ENCODE peak calls at places on chromosomes 4 and X, in ten cellular contexts. One of them, this sample, is unnamed.

GRCh38 chr4:153788064-153788418 is 842 bp downstream of the SFRP2 start:
- DNase-seq in cardiac fibroblast: no peak
- DNase-seq in CD8-positive, alpha-beta memory T cell: no peak
- DNase-seq in SJCRH30: no peak
- DNase-seq in lung: no peak
- DNase-seq in choroid plexus epithelial cell: no peak
- DNase-seq in colonic mucosa: no peak
- DNase-seq in kidney epithelial cell: no peak
- DNase-seq in mammary epithelial cell: no peak
- DNase-seq in fibroblast of pulmonary artery: no peak
- DNase-seq in this sample: no peak

GRCh38 chr4:140056015-140056414 is 98.0 kb downstream of the MAML3 start:
- DNase-seq in choroid plexus epithelial cell: no peak
- DNase-seq in fibroblast of pulmonary artery: no peak
- DNase-seq in SJCRH30: no peak
- DNase-seq in lung: no peak
- DNase-seq in mammary epithelial cell: no peak
- DNase-seq in kidney epithelial cell: no peak
- DNase-seq in colonic mucosa: no peak
- DNase-seq in cardiac fibroblast: no peak
- DNase-seq in CD8-positive, alpha-beta memory T cell: no peak
- DNase-seq in this sample: no peak

GRCh38 chr4:186781032-186781917 is 57.6 kb upstream of the FAT1 start:
- DNase-seq in colonic mucosa: no peak
- DNase-seq in cardiac fibroblast: peak; percentile 51
- DNase-seq in choroid plexus epithelial cell: peak; percentile 87
- DNase-seq in kidney epithelial cell: no peak
- DNase-seq in mammary epithelial cell: peak; percentile 93
- DNase-seq in lung: no peak
- DNase-seq in SJCRH30: peak; percentile 40
- DNase-seq in fibroblast of pulmonary artery: peak; percentile 74
- DNase-seq in CD8-positive, alpha-beta memory T cell: no peak
- DNase-seq in this sample: no peak

GRCh38 chrX:27878862-27879261 is 71.1 kb downstream of the MAGEB10 start:
- DNase-seq in CD8-positive, alpha-beta memory T cell: no peak
- DNase-seq in mammary epithelial cell: no peak
- DNase-seq in SJCRH30: no peak
- DNase-seq in choroid plexus epithelial cell: no peak
- DNase-seq in colonic mucosa: no peak
- DNase-seq in fibroblast of pulmonary artery: no peak
- DNase-seq in cardiac fibroblast: no peak
- DNase-seq in kidney epithelial cell: no peak
- DNase-seq in lung: no peak
- DNase-seq in this sample: no peak

GRCh38 chr4:12645732-12646131 is 838.4 kb downstream of the RAB28 start:
- DNase-seq in choroid plexus epithelial cell: no peak
- DNase-seq in kidney epithelial cell: no peak
- DNase-seq in lung: no peak
- DNase-seq in colonic mucosa: no peak
- DNase-seq in mammary epithelial cell: no peak
- DNase-seq in fibroblast of pulmonary artery: no peak
- DNase-seq in cardiac fibroblast: no peak
- DNase-seq in CD8-positive, alpha-beta memory T cell: no peak
- DNase-seq in SJCRH30: no peak
- DNase-seq in this sample: no peak

GRCh38 chrX:10597871-10598270 is 22.5 kb downstream of the MID1 start:
- DNase-seq in fibroblast of pulmonary artery: peak; percentile 61
- DNase-seq in SJCRH30: peak; percentile 38
- DNase-seq in cardiac fibroblast: peak; percentile 68
- DNase-seq in CD8-positive, alpha-beta memory T cell: no peak
- DNase-seq in colonic mucosa: peak; percentile 29
- DNase-seq in lung: no peak
- DNase-seq in choroid plexus epithelial cell: peak; percentile 67
- DNase-seq in mammary epithelial cell: no peak
- DNase-seq in kidney epithelial cell: no peak
- DNase-seq in this sample: no peak

GRCh38 chr4:77022581-77023133 is 53.1 kb downstream of the CCNI start:
- DNase-seq in choroid plexus epithelial cell: peak; percentile 94
- DNase-seq in colonic mucosa: no peak
- DNase-seq in lung: no peak
- DNase-seq in mammary epithelial cell: no peak
- DNase-seq in fibroblast of pulmonary artery: peak; percentile 72
- DNase-seq in kidney epithelial cell: no peak
- DNase-seq in SJCRH30: peak; percentile 93
- DNase-seq in CD8-positive, alpha-beta memory T cell: no peak
- DNase-seq in cardiac fibroblast: peak; percentile 81
- DNase-seq in this sample: no peak

GRCh38 chrX:105323951-105324350 is 103.5 kb upstream of the TEX13A start:
- DNase-seq in colonic mucosa: no peak
- DNase-seq in fibroblast of pulmonary artery: peak; percentile 28
- DNase-seq in kidney epithelial cell: no peak
- DNase-seq in SJCRH30: peak; percentile 2
- DNase-seq in cardiac fibroblast: peak; percentile 53
- DNase-seq in mammary epithelial cell: peak; percentile 80
- DNase-seq in choroid plexus epithelial cell: peak; percentile 71
- DNase-seq in CD8-positive, alpha-beta memory T cell: no peak
- DNase-seq in lung: no peak
- DNase-seq in this sample: no peak

GRCh38 chr4:51870441-51871188 is 27.7 kb downstream of the DCUN1D4 start:
- DNase-seq in SJCRH30: no peak
- DNase-seq in CD8-positive, alpha-beta memory T cell: no peak
- DNase-seq in choroid plexus epithelial cell: peak; percentile 43
- DNase-seq in cardiac fibroblast: peak; percentile 45
- DNase-seq in colonic mucosa: no peak
- DNase-seq in fibroblast of pulmonary artery: no peak
- DNase-seq in kidney epithelial cell: no peak
- DNase-seq in lung: no peak
- DNase-seq in mammary epithelial cell: no peak
- DNase-seq in this sample: no peak

GRCh38 chr4:51874551-51874950 is 31.6 kb downstream of the DCUN1D4 start:
- DNase-seq in CD8-positive, alpha-beta memory T cell: no peak
- DNase-seq in choroid plexus epithelial cell: no peak
- DNase-seq in kidney epithelial cell: no peak
- DNase-seq in lung: no peak
- DNase-seq in cardiac fibroblast: no peak
- DNase-seq in SJCRH30: no peak
- DNase-seq in colonic mucosa: no peak
- DNase-seq in mammary epithelial cell: no peak
- DNase-seq in fibroblast of pulmonary artery: no peak
- DNase-seq in this sample: no peak

GRCh38 chr4:51868449-51868847 is 25.5 kb downstream of the DCUN1D4 start:
- DNase-seq in colonic mucosa: no peak
- DNase-seq in SJCRH30: no peak
- DNase-seq in CD8-positive, alpha-beta memory T cell: no peak
- DNase-seq in kidney epithelial cell: no peak
- DNase-seq in fibroblast of pulmonary artery: no peak
- DNase-seq in cardiac fibroblast: peak; percentile 12
- DNase-seq in lung: no peak
- DNase-seq in choroid plexus epithelial cell: no peak
- DNase-seq in mammary epithelial cell: no peak
- DNase-seq in this sample: no peak

GRCh38 chr4:51867689-51868448 is 24.9 kb downstream of the DCUN1D4 start:
- DNase-seq in CD8-positive, alpha-beta memory T cell: no peak
- DNase-seq in choroid plexus epithelial cell: no peak
- DNase-seq in mammary epithelial cell: no peak
- DNase-seq in kidney epithelial cell: no peak
- DNase-seq in colonic mucosa: no peak
- DNase-seq in SJCRH30: no peak
- DNase-seq in fibroblast of pulmonary artery: no peak
- DNase-seq in cardiac fibroblast: no peak
- DNase-seq in lung: no peak
- DNase-seq in this sample: no peak

GRCh38 chr4:51872283-51872997 is 29.5 kb downstream of the DCUN1D4 start:
- DNase-seq in cardiac fibroblast: no peak
- DNase-seq in choroid plexus epithelial cell: no peak
- DNase-seq in kidney epithelial cell: no peak
- DNase-seq in mammary epithelial cell: no peak
- DNase-seq in colonic mucosa: no peak
- DNase-seq in fibroblast of pulmonary artery: no peak
- DNase-seq in SJCRH30: no peak
- DNase-seq in lung: no peak
- DNase-seq in CD8-positive, alpha-beta memory T cell: no peak
- DNase-seq in this sample: no peak
- H3K4me3 ChIP-seq in cardiac fibroblast: no peak overlapping the region
- H3K4me3 ChIP-seq in choroid plexus epithelial cell: no peak overlapping the region
- H3K4me3 ChIP-seq in kidney epithelial cell: no peak overlapping the region
- H3K4me3 ChIP-seq in mammary epithelial cell: no peak overlapping the region
- H3K4me3 ChIP-seq in colonic mucosa: no peak overlapping the region
- H3K4me3 ChIP-seq in fibroblast of pulmonary artery: no peak overlapping the region
- H3K4me3 ChIP-seq in SJCRH30: no peak overlapping the region
- H3K4me3 ChIP-seq in lung: no peak overlapping the region
- H3K4me3 ChIP-seq in CD8-positive, alpha-beta memory T cell: no peak overlapping the region
- H3K4me3 ChIP-seq in this sample: no peak overlapping the region

GRCh38 chr4:112516401-112517066 is 554 bp upstream of the NEUROG2 start:
- DNase-seq in choroid plexus epithelial cell: no peak
- DNase-seq in cardiac fibroblast: no peak
- DNase-seq in lung: no peak
- DNase-seq in CD8-positive, alpha-beta memory T cell: no peak
- DNase-seq in kidney epithelial cell: no peak
- DNase-seq in colonic mucosa: no peak
- DNase-seq in SJCRH30: peak; percentile 75
- DNase-seq in mammary epithelial cell: no peak
- DNase-seq in fibroblast of pulmonary artery: no peak
- DNase-seq in this sample: no peak
- H3K4me3 ChIP-seq in choroid plexus epithelial cell: no peak overlapping the region
- H3K4me3 ChIP-seq in cardiac fibroblast: no peak overlapping the region
- H3K4me3 ChIP-seq in lung: no peak overlapping the region
- H3K4me3 ChIP-seq in CD8-positive, alpha-beta memory T cell: peak overlapping the region; percentile 23
- H3K4me3 ChIP-seq in kidney epithelial cell: no peak overlapping the region
- H3K4me3 ChIP-seq in colonic mucosa: peak overlapping the region; percentile 13
- H3K4me3 ChIP-seq in SJCRH30: peak overlapping the region; percentile 66
- H3K4me3 ChIP-seq in mammary epithelial cell: peak overlapping the region; percentile 12
- H3K4me3 ChIP-seq in fibroblast of pulmonary artery: no peak overlapping the region
- H3K4me3 ChIP-seq in this sample: peak overlapping the region; percentile 58

DNA sequence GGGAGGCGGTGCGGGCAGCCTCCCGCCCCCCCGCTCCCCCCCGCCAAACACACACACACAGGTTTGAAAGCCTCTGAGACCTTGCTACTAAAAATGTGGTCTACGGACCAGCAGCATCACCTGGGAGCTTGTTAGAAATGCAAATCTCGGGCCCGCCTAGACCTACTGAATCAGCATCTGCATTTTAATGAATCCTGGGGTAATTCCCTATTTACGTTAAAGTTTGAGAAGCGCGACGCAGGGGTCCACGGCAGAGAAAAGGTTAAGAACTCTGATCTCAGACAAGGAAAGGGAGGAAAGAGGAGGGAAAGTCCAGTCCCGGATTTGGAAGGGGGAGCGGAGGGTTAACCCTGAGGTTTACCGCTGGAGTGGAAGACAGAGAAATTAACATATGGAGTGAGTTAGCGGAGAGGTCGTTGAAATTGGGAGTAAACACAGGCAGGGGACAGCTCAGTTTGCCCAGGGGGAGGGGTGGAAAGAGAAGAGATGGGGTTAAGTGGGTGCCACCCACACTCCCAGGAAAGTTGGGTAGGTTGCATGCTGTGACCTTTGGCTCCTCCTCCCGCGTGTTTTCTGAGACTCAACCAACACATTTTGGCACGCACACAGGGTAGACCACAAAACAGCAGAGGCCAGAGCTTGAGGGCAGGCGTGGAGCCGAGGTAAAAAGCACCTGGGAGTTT is 483.6 kb downstream of the BCOR start:
- DNase-seq in cardiac fibroblast: no peak
- DNase-seq in SJCRH30: peak; percentile 30
- DNase-seq in kidney epithelial cell: no peak
- DNase-seq in CD8-positive, alpha-beta memory T cell: no peak
- DNase-seq in mammary epithelial cell: peak; percentile 50
- DNase-seq in lung: peak; percentile 68
- DNase-seq in colonic mucosa: no peak
- DNase-seq in fibroblast of pulmonary artery: no peak
- DNase-seq in choroid plexus epithelial cell: no peak
- DNase-seq in this sample: no peak
- H3K4me3 ChIP-seq in cardiac fibroblast: no peak overlapping the region
- H3K4me3 ChIP-seq in SJCRH30: peak overlapping the region; percentile 42
- H3K4me3 ChIP-seq in kidney epithelial cell: no peak overlapping the region
- H3K4me3 ChIP-seq in CD8-positive, alpha-beta memory T cell: peak overlapping the region; percentile 39
- H3K4me3 ChIP-seq in mammary epithelial cell: no peak overlapping the region
- H3K4me3 ChIP-seq in lung: no peak overlapping the region
- H3K4me3 ChIP-seq in colonic mucosa: peak overlapping the region; percentile 10
- H3K4me3 ChIP-seq in fibroblast of pulmonary artery: no peak overlapping the region
- H3K4me3 ChIP-seq in choroid plexus epithelial cell: no peak overlapping the region
- H3K4me3 ChIP-seq in this sample: peak overlapping the region; percentile 34

DNA sequence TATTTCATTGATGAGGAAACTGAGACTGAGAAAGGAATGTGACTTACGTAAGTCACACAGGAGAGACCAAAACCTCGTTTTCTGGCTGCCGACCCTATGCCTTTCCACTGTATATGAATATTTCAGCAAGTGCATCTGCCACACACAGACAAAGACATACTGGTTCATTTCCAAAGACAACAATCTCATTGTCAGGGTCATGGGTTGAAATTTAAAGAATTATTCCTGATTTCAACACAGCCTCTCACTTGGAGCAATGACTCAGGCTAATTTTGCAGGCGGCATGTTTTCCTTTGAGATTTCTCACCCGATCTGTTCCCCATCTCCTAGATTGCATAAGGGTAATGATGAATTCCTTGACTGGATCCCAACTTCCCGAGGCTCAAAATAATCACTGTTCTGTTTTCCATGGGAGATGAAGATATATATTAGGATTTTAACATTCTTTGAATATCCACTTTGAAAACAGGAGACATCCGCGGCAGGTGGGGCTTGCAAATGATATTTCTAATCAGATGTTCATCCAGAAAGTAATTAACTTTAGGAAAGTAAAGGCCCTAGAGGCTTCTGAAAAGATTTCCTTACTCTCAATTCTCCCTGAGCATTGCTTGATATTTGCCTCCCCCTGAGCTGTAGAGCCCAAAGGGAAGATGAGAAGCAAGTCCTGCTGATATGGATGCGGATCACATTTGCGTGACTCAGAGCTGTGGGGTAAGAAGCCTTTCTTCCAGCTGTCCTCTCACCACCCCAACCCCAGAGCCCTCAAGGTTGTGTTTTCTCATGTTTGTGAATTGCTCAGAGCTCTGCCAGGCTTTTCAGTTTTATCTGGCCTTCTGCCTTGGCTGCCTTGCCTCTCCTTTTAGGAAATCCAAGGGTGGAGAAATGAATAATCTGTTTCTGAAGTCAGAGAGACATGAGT is 361.1 kb upstream of the BOD1L1 start:
- DNase-seq in mammary epithelial cell: peak; percentile 94
- DNase-seq in lung: peak; percentile 33
- DNase-seq in SJCRH30: peak; percentile 9
- DNase-seq in cardiac fibroblast: peak; percentile 99
- DNase-seq in colonic mucosa: peak; percentile 18
- DNase-seq in choroid plexus epithelial cell: peak; percentile 99
- DNase-seq in CD8-positive, alpha-beta memory T cell: no peak
- DNase-seq in fibroblast of pulmonary artery: peak; percentile 97
- DNase-seq in kidney epithelial cell: no peak
- DNase-seq in this sample: peak; percentile 77
- H3K4me3 ChIP-seq in mammary epithelial cell: no peak overlapping the region
- H3K4me3 ChIP-seq in lung: no peak overlapping the region
- H3K4me3 ChIP-seq in SJCRH30: no peak overlapping the region
- H3K4me3 ChIP-seq in cardiac fibroblast: no peak overlapping the region
- H3K4me3 ChIP-seq in colonic mucosa: no peak overlapping the region
- H3K4me3 ChIP-seq in choroid plexus epithelial cell: no peak overlapping the region
- H3K4me3 ChIP-seq in CD8-positive, alpha-beta memory T cell: no peak overlapping the region
- H3K4me3 ChIP-seq in fibroblast of pulmonary artery: no peak overlapping the region
- H3K4me3 ChIP-seq in kidney epithelial cell: no peak overlapping the region
- H3K4me3 ChIP-seq in this sample: no peak overlapping the region

This sample was measured in right atrium auricular region.